ENCODE peak calls at places on chromosomes 4 and X, in six cellular contexts. A is AG08395; V is heart left ventricle; P is activated CD4-positive, CD25-positive, alpha-beta regulatory T cell; X is uterus; G is astrocyte of the hippocampus. F is an unnamed sample.

GRCh38 chr4:84804126-84804525 is 162.4 kb downstream of the WDFY3 start:
- DNase-seq in A (peak; percentile 4), V (no peak), P (no peak), X (no peak), G (peak; percentile 81), F (no peak)

GRCh38 chr4:61997813-61998212 is 797.7 kb downstream of the ADGRL3 start:
- DNase-seq in A (no peak), V (no peak), P (no peak), X (no peak), G (no peak), F (no peak)

GRCh38 chrX:643911-644303 is 13.3 kb downstream of the SHOX start:
- DNase-seq in A (no peak), V (no peak), P (no peak), X (no peak), G (no peak), F (no peak)

GRCh38 chr4:28350485-28350884 is 1489.8 kb downstream of the STIM2 start:
- DNase-seq in A (peak; percentile 6), V (no peak), P (no peak), X (no peak), G (no peak), F (no peak)

GRCh38 chr4:16031554-16032381 is 52.1 kb downstream of the PROM1 start:
- DNase-seq in A (no peak), V (no peak), P (no peak), X (no peak), G (no peak), F (no peak)

GRCh38 chrX:97026406-97026805 is 142.7 kb downstream of the RPA4 start:
- DNase-seq in A (no peak), V (no peak), P (no peak), X (no peak), G (peak; percentile 7), F (no peak)

GRCh38 chrX:50204364-50204899 is at the start of gene CCNB3:
- DNase-seq in A (peak; percentile 66), V (peak; percentile 81), P (peak; percentile 36), X (peak; percentile 59), G (peak; percentile 70), F (peak; percentile 74)

GRCh38 chrX:12013220-12013619 is 125.1 kb upstream of the FRMPD4 start:
- DNase-seq in A (peak; percentile 34), V (no peak), P (no peak), X (no peak), G (peak; percentile 71), F (no peak)

GRCh38 chr4:9932771-9933170 is 88.5 kb downstream of the SLC2A9 start:
- DNase-seq in A (no peak), V (no peak), P (no peak), X (no peak), G (no peak), F (no peak)

GRCh38 chr4:82744284-82744963 is 54.2 kb downstream of the SCD5 start:
- DNase-seq in A (no peak), V (no peak), P (no peak), X (no peak), G (peak; percentile 61), F (no peak)

GRCh38 chrX:44873415-44874270 is 655 bp downstream of the KDM6A start:
- DNase-seq in A (peak; percentile 45), V (peak; percentile 72), P (peak; percentile 8), X (peak; percentile 59), G (peak; percentile 84), F (peak; percentile 43)

GRCh38 chr4:100016191-100016590 is 66.1 kb upstream of the H2AZ1 start:
- DNase-seq in A (no peak), V (no peak), P (no peak), X (no peak), G (peak; percentile 9), F (no peak)